ENCODE peak calls at places on chromosomes 4 and X, in six cellular contexts. A is cardiac muscle cell, X is breast epithelium, G is brain microvascular endothelial cell, P is lung, M is HL-60. N is an unnamed sample.

GRCh38 chr4:186765138-186765537 is 41.5 kb upstream of the FAT1 start:
- DNase-seq in G (no peak), X (peak; percentile 53), P (no peak), M (no peak), A (no peak), N (no peak)

GRCh38 chr4:7462509-7462971 is 27.8 kb upstream of the PSAPL1 start:
- DNase-seq in A (peak; percentile 63), G (no peak), M (no peak), P (no peak), X (no peak), N (no peak)

GRCh38 chr4:38889143-38889542 is 21.5 kb downstream of the FAM114A1 start:
- DNase-seq in M (no peak), X (no peak), G (peak; percentile 40), P (no peak), A (no peak), N (no peak)

GRCh38 chr4:113436360-113436759 is 325.2 kb downstream of the CAMK2D start:
- DNase-seq in P (no peak), G (peak; percentile 75), M (no peak), A (no peak), X (no peak), N (no peak)

GRCh38 chr4:77009511-77010120 is 60.1 kb downstream of the SEPTIN11 start:
- DNase-seq in G (no peak), P (no peak), A (no peak), X (no peak), M (no peak), N (no peak)

GRCh38 chrX:134679226-134679625 is 21.0 kb upstream of the PLAC1 start:
- DNase-seq in X (no peak), G (no peak), A (no peak), M (no peak), P (no peak), N (no peak)

GRCh38 chrX:48509245-48509590 is 426 bp downstream of the PORCN start:
- DNase-seq in P (no peak), M (no peak), G (no peak), A (no peak), X (no peak), N (no peak)

GRCh38 chr4:141772838-141773237 is 136.5 kb downstream of the IL15 start:
- DNase-seq in A (no peak), G (no peak), X (no peak), P (no peak), M (no peak), N (no peak)

GRCh38 chr4:16794816-16795445 is 103.5 kb downstream of the LDB2 start:
- DNase-seq in A (peak; percentile 69), P (no peak), X (no peak), M (peak; percentile 28), G (peak; percentile 64), N (no peak)

GRCh38 chrX:115642895-115643530 is 82.0 kb downstream of the PLS3 start:
- DNase-seq in P (no peak), M (peak; percentile 35), G (peak; percentile 66), X (no peak), A (peak; percentile 54), N (no peak)

GRCh38 chr4:185566425-185566824 is 31.1 kb upstream of the PDLIM3 start:
- DNase-seq in P (no peak), G (no peak), A (no peak), M (no peak), X (no peak), N (no peak)

GRCh38 chr4:177128306-177128705 is 181.4 kb upstream of the NEIL3 start:
- DNase-seq in P (no peak), M (no peak), A (no peak), X (no peak), G (no peak), N (no peak)

GRCh38 chr4:8840006-8840793 is 31.4 kb downstream of the HMX1 start:
- DNase-seq in P (no peak), X (no peak), A (no peak), M (no peak), G (no peak), N (no peak)

GRCh38 chr4:170093978-170094377 is 4.2 kb upstream of the AADAT start:
- DNase-seq in X (no peak), G (no peak), M (no peak), P (no peak), A (no peak), N (no peak)

GRCh38 chr4:154854362-154854761 is 73.3 kb downstream of the RBM46 start:
- DNase-seq in M (no peak), G (no peak), P (no peak), X (no peak), A (peak; percentile 8), N (no peak)

GRCh38 chr4:3321295-3321889 is 28.6 kb downstream of the RGS12 start:
- DNase-seq in M (no peak), G (no peak), P (no peak), X (no peak), A (no peak), N (no peak)

GRCh38 chrX:103464071-103464773 is 55.1 kb downstream of the RAB40A start:
- DNase-seq in M (peak; percentile 23), P (no peak), G (peak; percentile 25), A (peak; percentile 55), X (no peak), N (no peak)

GRCh38 chrX:17377047-17377692 is 2.2 kb downstream of the NHS start:
- DNase-seq in G (no peak), A (peak; percentile 36), X (peak; percentile 40), P (no peak), M (no peak), N (no peak)

GRCh38 chr4:143025111-143025704 is 159.5 kb upstream of the USP38 start:
- DNase-seq in M (peak; percentile 24), A (peak; percentile 10), G (peak; percentile 17), P (no peak), X (no peak), N (no peak)

GRCh38 chrX:108399427-108400165 is 38.6 kb downstream of the COL4A6 start:
- DNase-seq in X (no peak), M (no peak), A (no peak), G (peak; percentile 5), P (no peak), N (no peak)

GRCh38 chrX:47196098-47196497 is 2.5 kb downstream of the UBA1 start:
- DNase-seq in A (no peak), P (no peak), X (no peak), M (no peak), G (no peak), N (no peak)
- H3K4me3 ChIP-seq in A (peak overlapping the region; percentile 2), P (no peak overlapping the region), X (no peak overlapping the region), M (no peak overlapping the region), G (peak overlapping the region; percentile 22), N (peak overlapping the region; percentile 90)

DNA sequence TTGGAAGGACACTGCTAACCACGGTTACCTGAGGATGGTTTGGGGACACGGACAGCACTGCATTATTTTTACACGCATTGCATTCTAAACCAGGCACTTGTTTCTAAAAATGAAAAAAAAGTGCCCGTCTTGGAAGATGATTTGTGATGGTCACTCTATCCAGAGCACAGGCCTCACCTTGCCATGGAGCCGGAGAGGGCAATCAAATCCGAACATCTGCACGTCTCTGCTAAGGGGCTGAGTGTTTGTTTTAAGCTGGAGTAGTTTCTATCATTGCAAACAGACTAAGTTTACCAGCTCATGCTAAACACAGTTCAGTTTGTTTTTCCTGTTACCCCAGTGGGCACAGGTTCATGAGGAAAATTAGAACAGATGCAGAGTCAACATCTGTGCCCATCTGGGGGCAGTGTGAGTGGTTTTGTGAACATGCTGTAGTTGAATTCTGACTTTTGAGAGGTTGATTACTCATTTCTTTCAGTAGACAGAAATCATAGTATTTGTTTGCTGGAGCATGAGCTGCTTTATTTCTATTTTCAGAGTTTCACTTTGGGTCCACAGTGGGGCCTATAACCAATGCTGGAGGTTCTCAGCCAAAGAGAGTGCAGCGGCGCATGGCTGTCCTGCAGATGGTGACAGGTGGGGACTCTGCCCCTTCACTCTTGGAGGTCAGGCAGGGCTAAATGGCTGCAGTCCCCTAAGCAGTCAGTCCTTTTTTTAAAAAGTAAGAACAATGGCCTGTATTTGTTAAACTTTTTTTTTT is 65.4 kb upstream of the ENPP6 start:
- DNase-seq in G (no peak), A (no peak), M (peak; percentile 0), X (no peak), P (no peak), N (no peak)
- TF ChIP-seq CTCF in G (no peak), A (no peak), M (no peak), X (no peak), P (no peak), N (no peak)

DNA sequence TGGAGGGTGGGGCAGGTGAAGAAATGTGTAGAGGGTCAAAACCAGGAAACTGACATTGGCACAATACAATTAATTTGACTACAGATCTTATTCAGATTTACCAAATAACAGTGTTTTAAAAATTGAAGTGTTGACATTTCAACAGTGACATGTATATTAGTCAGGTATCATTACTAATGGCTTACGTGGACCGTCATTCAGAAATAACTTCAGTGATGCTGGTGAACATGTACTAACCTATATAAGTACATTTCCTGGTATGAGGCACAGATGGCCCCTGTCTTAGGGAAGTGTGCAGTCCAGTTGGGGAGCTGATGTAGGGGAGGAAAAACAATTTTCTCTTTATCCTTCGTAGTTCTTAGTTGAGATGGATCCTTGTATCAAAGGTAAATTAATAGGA is 22.3 kb upstream of the MAOA start:
- DNase-seq in G (no peak), A (no peak), P (no peak), X (no peak), M (no peak), N (no peak)
- H3K27ac ChIP-seq in G (no peak overlapping the region), A (no peak overlapping the region), P (no peak overlapping the region), X (no peak overlapping the region), M (no peak overlapping the region), N (no peak overlapping the region)

DNA sequence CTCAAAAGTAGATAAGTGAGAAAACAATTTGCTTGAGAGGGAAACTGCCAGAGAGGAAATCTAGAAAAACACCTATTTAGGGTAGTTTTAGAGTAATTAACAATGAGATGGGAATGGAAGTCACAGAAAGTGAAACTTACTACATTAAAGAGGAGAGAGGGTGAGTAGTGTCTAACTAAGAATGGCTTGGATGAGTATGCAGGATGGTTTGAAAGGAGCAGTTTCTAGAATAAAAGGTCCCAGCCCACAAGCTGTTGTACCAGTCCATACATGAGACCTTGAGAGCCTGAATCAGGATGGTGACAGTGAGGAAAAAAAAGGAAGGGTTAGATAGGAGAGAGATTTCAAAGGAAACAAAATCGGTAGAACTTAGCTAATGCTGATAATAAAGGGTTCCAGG is 1.3 kb downstream of the GAR1 start:
- DNase-seq in A (no peak), X (no peak), M (no peak), P (no peak), G (no peak), N (no peak)
- H3K4me3 ChIP-seq in A (peak overlapping the region; percentile 52), X (no peak overlapping the region), M (peak overlapping the region; percentile 98), P (no peak overlapping the region), G (peak overlapping the region; percentile 96), N (peak overlapping the region; percentile 94)

GRCh38 chrX:136227074-136227473 is 24.1 kb downstream of the MAP7D3 start:
- DNase-seq in A (no peak), X (no peak), G (no peak), P (no peak), M (no peak), N (no peak)
- TF ChIP-seq CTCF in A (no peak), X (no peak), G (no peak), P (no peak), M (no peak), N (no peak)